ENCODE peak calls at places on chromosomes 4 and X, in nine cellular contexts. One of them, this sample, is unnamed.

GRCh38 chrX:27679281-27679680 is 89.1 kb downstream of the DCAF8L2 start:
- DNase-seq in body of pancreas: no peak
- DNase-seq in AG04450: no peak
- DNase-seq in adrenal gland: no peak
- DNase-seq in pancreas: no peak
- DNase-seq in stomach: no peak
- DNase-seq in PC-3: peak; percentile 22
- DNase-seq in tibial nerve: no peak
- DNase-seq in left ventricle myocardium inferior: no peak
- DNase-seq in this sample: no peak

GRCh38 chr4:97656034-97656720 is 487.1 kb downstream of the STPG2 start:
- DNase-seq in body of pancreas: no peak
- DNase-seq in AG04450: no peak
- DNase-seq in adrenal gland: no peak
- DNase-seq in pancreas: no peak
- DNase-seq in stomach: no peak
- DNase-seq in PC-3: peak; percentile 88
- DNase-seq in tibial nerve: no peak
- DNase-seq in left ventricle myocardium inferior: no peak
- DNase-seq in this sample: no peak

GRCh38 chr4:76546282-76547166 is 111.5 kb downstream of the SHROOM3 start:
- DNase-seq in body of pancreas: peak; percentile 44
- DNase-seq in AG04450: peak; percentile 63
- DNase-seq in adrenal gland: peak; percentile 41
- DNase-seq in pancreas: peak; percentile 15
- DNase-seq in stomach: peak; percentile 69
- DNase-seq in PC-3: peak; percentile 82
- DNase-seq in tibial nerve: no peak
- DNase-seq in left ventricle myocardium inferior: no peak
- DNase-seq in this sample: peak; percentile 80

GRCh38 chrX:70437921-70438665 is 6.5 kb upstream of the DLG3 start:
- DNase-seq in body of pancreas: no peak
- DNase-seq in AG04450: no peak
- DNase-seq in adrenal gland: no peak
- DNase-seq in pancreas: no peak
- DNase-seq in stomach: no peak
- DNase-seq in PC-3: peak; percentile 19
- DNase-seq in tibial nerve: no peak
- DNase-seq in left ventricle myocardium inferior: no peak
- DNase-seq in this sample: no peak

GRCh38 chrX:111040377-111041017 is 55.5 kb upstream of the PAK3 start:
- DNase-seq in body of pancreas: no peak
- DNase-seq in AG04450: no peak
- DNase-seq in adrenal gland: no peak
- DNase-seq in pancreas: no peak
- DNase-seq in stomach: no peak
- DNase-seq in PC-3: peak; percentile 72
- DNase-seq in tibial nerve: no peak
- DNase-seq in left ventricle myocardium inferior: no peak
- DNase-seq in this sample: no peak

GRCh38 chrX:130216312-130216711 is 44.5 kb downstream of the RAB33A start:
- DNase-seq in body of pancreas: no peak
- DNase-seq in AG04450: no peak
- DNase-seq in adrenal gland: no peak
- DNase-seq in pancreas: no peak
- DNase-seq in stomach: no peak
- DNase-seq in PC-3: no peak
- DNase-seq in tibial nerve: no peak
- DNase-seq in left ventricle myocardium inferior: no peak
- DNase-seq in this sample: no peak

GRCh38 chr4:112145820-112146813 is 863 bp downstream of the FAM241A start:
- DNase-seq in body of pancreas: peak; percentile 39
- DNase-seq in AG04450: no peak
- DNase-seq in adrenal gland: peak; percentile 41
- DNase-seq in pancreas: peak; percentile 16
- DNase-seq in stomach: peak; percentile 51
- DNase-seq in PC-3: peak; percentile 38
- DNase-seq in tibial nerve: no peak
- DNase-seq in left ventricle myocardium inferior: peak; percentile 45
- DNase-seq in this sample: peak; percentile 82

GRCh38 chr4:73257995-73258667 is 467 bp downstream of the ANKRD17 start:
- DNase-seq in body of pancreas: peak; percentile 38
- DNase-seq in AG04450: no peak
- DNase-seq in adrenal gland: peak; percentile 46
- DNase-seq in pancreas: peak; percentile 23
- DNase-seq in stomach: no peak
- DNase-seq in PC-3: peak; percentile 35
- DNase-seq in tibial nerve: peak; percentile 18
- DNase-seq in left ventricle myocardium inferior: no peak
- DNase-seq in this sample: no peak

GRCh38 chrX:150035531-150035930 is 97.2 kb upstream of the EOLA2 start:
- DNase-seq in body of pancreas: no peak
- DNase-seq in AG04450: no peak
- DNase-seq in adrenal gland: no peak
- DNase-seq in pancreas: no peak
- DNase-seq in stomach: no peak
- DNase-seq in PC-3: peak; percentile 64
- DNase-seq in tibial nerve: no peak
- DNase-seq in left ventricle myocardium inferior: no peak
- DNase-seq in this sample: no peak

GRCh38 chr4:11628093-11628725 is 199.5 kb upstream of the HS3ST1 start:
- DNase-seq in body of pancreas: no peak
- DNase-seq in AG04450: peak; percentile 32
- DNase-seq in adrenal gland: no peak
- DNase-seq in pancreas: no peak
- DNase-seq in stomach: no peak
- DNase-seq in PC-3: peak; percentile 58
- DNase-seq in tibial nerve: no peak
- DNase-seq in left ventricle myocardium inferior: no peak
- DNase-seq in this sample: no peak

GRCh38 chrX:20527458-20528099 is 260.9 kb upstream of the RPS6KA3 start:
- DNase-seq in body of pancreas: no peak
- DNase-seq in AG04450: no peak
- DNase-seq in adrenal gland: no peak
- DNase-seq in pancreas: no peak
- DNase-seq in stomach: no peak
- DNase-seq in PC-3: peak; percentile 61
- DNase-seq in tibial nerve: no peak
- DNase-seq in left ventricle myocardium inferior: peak; percentile 24
- DNase-seq in this sample: no peak

GRCh38 chrX:153967536-153968214 is 3.9 kb downstream of the HCFC1 start:
- DNase-seq in body of pancreas: no peak
- DNase-seq in AG04450: no peak
- DNase-seq in adrenal gland: no peak
- DNase-seq in pancreas: no peak
- DNase-seq in stomach: no peak
- DNase-seq in PC-3: no peak
- DNase-seq in tibial nerve: no peak
- DNase-seq in left ventricle myocardium inferior: no peak
- DNase-seq in this sample: no peak

GRCh38 chr4:108240356-108240755 is 71.6 kb upstream of the LEF1 start:
- DNase-seq in body of pancreas: no peak
- DNase-seq in AG04450: no peak
- DNase-seq in adrenal gland: no peak
- DNase-seq in pancreas: no peak
- DNase-seq in stomach: no peak
- DNase-seq in PC-3: no peak
- DNase-seq in tibial nerve: no peak
- DNase-seq in left ventricle myocardium inferior: no peak
- DNase-seq in this sample: no peak

GRCh38 chr4:38723726-38724506 is 58.9 kb downstream of the TLR10 start:
- DNase-seq in body of pancreas: no peak
- DNase-seq in AG04450: no peak
- DNase-seq in adrenal gland: no peak
- DNase-seq in pancreas: no peak
- DNase-seq in stomach: peak; percentile 44
- DNase-seq in PC-3: no peak
- DNase-seq in tibial nerve: no peak
- DNase-seq in left ventricle myocardium inferior: no peak
- DNase-seq in this sample: no peak

GRCh38 chr4:169267070-169267469 is 3.7 kb downstream of the SH3RF1 start:
- DNase-seq in body of pancreas: no peak
- DNase-seq in AG04450: no peak
- DNase-seq in adrenal gland: no peak
- DNase-seq in pancreas: no peak
- DNase-seq in stomach: no peak
- DNase-seq in PC-3: peak; percentile 41
- DNase-seq in tibial nerve: no peak
- DNase-seq in left ventricle myocardium inferior: no peak
- DNase-seq in this sample: no peak
- H3K27ac ChIP-seq in body of pancreas: peak overlapping the region; percentile 3
- H3K27ac ChIP-seq in AG04450: no peak overlapping the region
- H3K27ac ChIP-seq in adrenal gland: no peak overlapping the region
- H3K27ac ChIP-seq in pancreas: peak overlapping the region; percentile 97
- H3K27ac ChIP-seq in stomach: no peak overlapping the region
- H3K27ac ChIP-seq in PC-3: no peak overlapping the region
- H3K27ac ChIP-seq in tibial nerve: no peak overlapping the region
- H3K27ac ChIP-seq in left ventricle myocardium inferior: no peak overlapping the region
- H3K27ac ChIP-seq in this sample: no peak overlapping the region

DNA sequence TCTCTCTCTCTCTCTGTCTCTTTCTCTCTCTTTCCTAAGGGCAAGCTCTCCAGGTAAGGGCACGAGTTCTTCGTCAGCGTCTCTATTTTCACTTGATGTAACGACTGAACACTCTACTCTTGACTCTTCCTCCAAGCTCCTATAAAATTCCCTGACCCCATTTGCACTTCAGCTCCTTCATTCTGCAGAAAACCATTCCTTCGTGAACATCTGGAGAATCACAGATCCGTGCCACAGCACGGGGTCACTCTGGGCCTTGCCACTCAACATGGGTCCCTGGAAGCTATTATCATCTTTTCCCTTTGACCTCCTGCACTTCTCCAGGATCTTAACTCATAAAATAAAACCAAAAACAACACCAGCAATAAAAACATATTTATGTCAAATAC is 112.0 kb upstream of the LNX1 start:
- DNase-seq in body of pancreas: no peak
- DNase-seq in AG04450: no peak
- DNase-seq in adrenal gland: no peak
- DNase-seq in pancreas: no peak
- DNase-seq in stomach: no peak
- DNase-seq in PC-3: no peak
- DNase-seq in tibial nerve: no peak
- DNase-seq in left ventricle myocardium inferior: no peak
- DNase-seq in this sample: no peak
- H3K4me3 ChIP-seq in body of pancreas: no peak overlapping the region
- H3K4me3 ChIP-seq in AG04450: no peak overlapping the region
- H3K4me3 ChIP-seq in adrenal gland: no peak overlapping the region
- H3K4me3 ChIP-seq in pancreas: no peak overlapping the region
- H3K4me3 ChIP-seq in stomach: peak overlapping the region; percentile 35
- H3K4me3 ChIP-seq in PC-3: peak overlapping the region; percentile 63
- H3K4me3 ChIP-seq in tibial nerve: no peak overlapping the region
- H3K4me3 ChIP-seq in left ventricle myocardium inferior: peak overlapping the region; percentile 53
- H3K4me3 ChIP-seq in this sample: peak overlapping the region; percentile 9

GRCh38 chrX:123859828-123860505 is at the start of gene XIAP:
- DNase-seq in body of pancreas: peak; percentile 82
- DNase-seq in AG04450: peak; percentile 61
- DNase-seq in adrenal gland: peak; percentile 79
- DNase-seq in pancreas: peak; percentile 81
- DNase-seq in stomach: peak; percentile 80
- DNase-seq in PC-3: peak; percentile 82
- DNase-seq in tibial nerve: peak; percentile 43
- DNase-seq in left ventricle myocardium inferior: peak; percentile 82
- DNase-seq in this sample: peak; percentile 94
- TF ChIP-seq CTCF in body of pancreas: no peak
- TF ChIP-seq CTCF in AG04450: no peak
- TF ChIP-seq CTCF in adrenal gland: no peak
- TF ChIP-seq CTCF in pancreas: no peak
- TF ChIP-seq CTCF in stomach: no peak
- TF ChIP-seq CTCF in PC-3: no peak
- TF ChIP-seq CTCF in tibial nerve: no peak
- TF ChIP-seq CTCF in left ventricle myocardium inferior: no peak
- TF ChIP-seq CTCF in this sample: no peak

DNA sequence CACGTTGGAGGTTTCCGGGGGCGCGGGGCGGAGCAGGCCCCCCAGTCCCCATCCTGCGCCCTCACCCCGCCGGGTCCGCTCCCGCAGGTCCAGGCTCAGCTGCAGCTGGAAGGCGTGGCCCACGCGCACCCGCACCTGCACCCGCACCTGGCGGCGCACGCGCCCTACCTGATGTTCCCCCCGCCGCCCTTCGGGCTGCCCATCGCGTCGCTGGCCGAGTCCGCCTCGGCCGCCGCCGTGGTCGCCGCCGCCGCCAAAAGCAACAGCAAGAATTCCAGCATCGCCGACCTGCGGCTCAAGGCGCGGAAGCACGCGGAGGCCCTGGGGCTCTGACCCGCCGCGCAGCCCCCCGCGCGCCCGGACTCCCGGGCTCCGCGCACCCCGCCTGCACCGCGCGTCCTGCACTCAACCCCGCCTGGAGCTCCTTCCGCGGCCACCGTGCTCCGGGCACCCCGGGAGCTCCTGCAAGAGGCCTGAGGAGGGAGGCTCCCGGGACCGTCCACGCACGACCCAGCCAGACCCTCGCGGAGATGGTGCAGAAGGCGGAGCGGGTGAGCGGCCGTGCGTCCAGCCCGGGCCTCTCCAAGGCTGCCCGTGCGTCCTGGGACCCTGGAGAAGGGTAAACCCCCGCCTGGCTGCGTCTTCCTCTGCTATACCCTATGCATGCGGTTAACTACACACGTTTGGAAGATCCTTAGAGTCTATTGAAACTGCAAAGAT is 13.9 kb downstream of the SHOX start:
- DNase-seq in body of pancreas: no peak
- DNase-seq in AG04450: no peak
- DNase-seq in adrenal gland: no peak
- DNase-seq in pancreas: no peak
- DNase-seq in stomach: no peak
- DNase-seq in PC-3: no peak
- DNase-seq in tibial nerve: no peak
- DNase-seq in left ventricle myocardium inferior: no peak
- DNase-seq in this sample: no peak
- H3K27ac ChIP-seq in body of pancreas: no peak overlapping the region
- H3K27ac ChIP-seq in AG04450: no peak overlapping the region
- H3K27ac ChIP-seq in adrenal gland: no peak overlapping the region
- H3K27ac ChIP-seq in pancreas: no peak overlapping the region
- H3K27ac ChIP-seq in stomach: no peak overlapping the region
- H3K27ac ChIP-seq in PC-3: no peak overlapping the region
- H3K27ac ChIP-seq in tibial nerve: no peak overlapping the region
- H3K27ac ChIP-seq in left ventricle myocardium inferior: no peak overlapping the region
- H3K27ac ChIP-seq in this sample: no peak overlapping the region